ENCODE peak calls at places on chromosomes 16 and 17, in nine cellular contexts. P is keratinocyte; D is CD4-positive, alpha-beta T cell; R is CD8-positive, alpha-beta T cell; U is tibial nerve; J is PC-3; H is nephron progenitor cell; N is GM12878; C is chondrocyte. I is an unnamed sample.

GRCh38 chr17:3589784-3590183 is 19.4 kb downstream of the TRPV1 start:
- DNase-seq in P (no peak), D (no peak), R (no peak), U (no peak), J (no peak), H (no peak), N (no peak), C (no peak), I (no peak)

GRCh38 chr17:32487460-32488176 is 825 bp downstream of the CDK5R1 start:
- DNase-seq in P (no peak), D (no peak), R (no peak), U (no peak), J (no peak), H (peak), N (no peak), C (peak), I (no peak)

GRCh38 chr17:13601776-13602551 is at the start of gene HS3ST3A1:
- DNase-seq in P (no peak), D (no peak), R (no peak), U (no peak), J (peak), H (peak), N (no peak), C (peak), I (no peak)

GRCh38 chr16:82265809-82266208 is 95.8 kb upstream of the MPHOSPH6 start:
- DNase-seq in P (no peak), D (no peak), R (no peak), U (no peak), J (no peak), H (no peak), N (no peak), C (no peak), I (no peak)

GRCh38 chr17:3602499-3602898 is 6.7 kb downstream of the TRPV1 start:
- DNase-seq in P (no peak), D (no peak), R (no peak), U (no peak), J (no peak), H (peak), N (no peak), C (no peak), I (no peak)

GRCh38 chr17:72840019-72840418 is 252.5 kb downstream of the SLC39A11 start:
- DNase-seq in P (no peak), D (no peak), R (no peak), U (no peak), J (no peak), H (no peak), N (no peak), C (no peak), I (no peak)

GRCh38 chr17:7070712-7071111 is 9.3 kb downstream of the CLEC10A start:
- DNase-seq in P (no peak), D (no peak), R (no peak), U (no peak), J (no peak), H (no peak), N (no peak), C (peak), I (no peak)

GRCh38 chr16:86512301-86512859 is 2.1 kb downstream of the FOXF1 start:
- DNase-seq in P (no peak), D (no peak), R (no peak), U (no peak), J (no peak), H (no peak), N (no peak), C (no peak), I (no peak)

GRCh38 chr16:760498-761343 is at the start of gene MSLN:
- DNase-seq in P (no peak), D (no peak), R (peak), U (no peak), J (peak), H (no peak), N (no peak), C (peak), I (no peak)

GRCh38 chr16:16137110-16137509 is 86.2 kb downstream of the ABCC6 start:
- DNase-seq in P (no peak), D (no peak), R (no peak), U (no peak), J (no peak), H (no peak), N (no peak), C (no peak), I (no peak)

GRCh38 chr17:69574257-69575197 is 160.0 kb downstream of the MAP2K6 start:
- DNase-seq in P (no peak), D (no peak), R (no peak), U (no peak), J (peak), H (no peak), N (no peak), C (no peak), I (no peak)

GRCh38 chr17:72463287-72464102 is 342.7 kb downstream of the SOX9 start:
- DNase-seq in P (no peak), D (no peak), R (no peak), U (no peak), J (no peak), H (no peak), N (peak), C (no peak), I (no peak)

GRCh38 chr17:64683791-64684190 is 21.7 kb upstream of the SMURF2 start:
- DNase-seq in P (no peak), D (no peak), R (no peak), U (no peak), J (peak), H (no peak), N (no peak), C (no peak), I (no peak)

GRCh38 chr16:60651351-60651750 is 1384.9 kb downstream of the CDH8 start:
- DNase-seq in P (no peak), D (no peak), R (no peak), U (no peak), J (no peak), H (no peak), N (no peak), C (no peak), I (no peak)

GRCh38 chr17:28493467-28493866 is 12.7 kb upstream of the FOXN1 start:
- DNase-seq in P (no peak), D (no peak), R (no peak), U (no peak), J (no peak), H (peak), N (no peak), C (no peak), I (no peak)

GRCh38 chr17:40073454-40074174 is 10.8 kb downstream of the THRA start:
- DNase-seq in P (no peak), D (no peak), R (no peak), U (no peak), J (no peak), H (no peak), N (no peak), C (no peak), I (no peak)

GRCh38 chr16:31105677-31106213 is 2.4 kb upstream of the BCKDK start:
- DNase-seq in P (no peak), D (peak), R (peak), U (peak), J (peak), H (peak), N (no peak), C (no peak), I (no peak)

GRCh38 chr17:15510361-15510760 is 42.9 kb upstream of the CDRT4 start:
- DNase-seq in P (no peak), D (no peak), R (no peak), U (no peak), J (peak), H (no peak), N (no peak), C (no peak), I (no peak)

GRCh38 chr16:578870-579405 is 9.2 kb downstream of the PIGQ start:
- DNase-seq in P (no peak), D (peak), R (peak), U (peak), J (peak), H (peak), N (no peak), C (no peak), I (peak)

GRCh38 chr17:81910840-81911276 is 341 bp downstream of the PCYT2 start:
- DNase-seq in P (no peak), D (no peak), R (no peak), U (no peak), J (no peak), H (no peak), N (no peak), C (no peak), I (no peak)

GRCh38 chr17:61875285-61875684 is 12.0 kb upstream of the BRIP1 start:
- DNase-seq in P (no peak), D (no peak), R (no peak), U (no peak), J (no peak), H (no peak), N (no peak), C (no peak), I (no peak)

GRCh38 chr17:16888413-16889087 is 83.4 kb downstream of the TNFRSF13B start:
- DNase-seq in P (no peak), D (no peak), R (no peak), U (no peak), J (peak), H (no peak), N (no peak), C (no peak), I (no peak)

GRCh38 chr17:68585643-68586042 is 15.5 kb downstream of the FAM20A start:
- DNase-seq in P (no peak), D (no peak), R (no peak), U (no peak), J (no peak), H (no peak), N (no peak), C (no peak), I (no peak)

GRCh38 chr16:76278086-76278485 is 885 bp downstream of the CNTNAP4 start:
- DNase-seq in P (no peak), D (no peak), R (no peak), U (no peak), J (no peak), H (no peak), N (no peak), C (no peak), I (no peak)

GRCh38 chr17:71975998-71976649 is 144.7 kb upstream of the SOX9 start:
- DNase-seq in P (peak), D (no peak), R (no peak), U (peak), J (peak), H (no peak), N (no peak), C (peak), I (no peak)

GRCh38 chr16:18800674-18801196 is 614 bp downstream of the ARL6IP1 start:
- DNase-seq in P (no peak), D (no peak), R (no peak), U (no peak), J (no peak), H (peak), N (no peak), C (no peak), I (no peak)

GRCh38 chr17:45715787-45716186 is 68.3 kb upstream of the CRHR1 start:
- DNase-seq in P (no peak), D (no peak), R (no peak), U (no peak), J (no peak), H (no peak), N (no peak), C (no peak), I (no peak)

GRCh38 chr16:14061732-14062259 is 9.3 kb upstream of the MRTFB start:
- DNase-seq in P (no peak), D (no peak), R (no peak), U (no peak), J (no peak), H (no peak), N (no peak), C (no peak), I (no peak)

GRCh38 chr16:89658221-89658879 is 714 bp downstream of the SPATA33 start:
- DNase-seq in P (no peak), D (no peak), R (no peak), U (no peak), J (peak), H (peak), N (no peak), C (peak), I (no peak)

GRCh38 chr17:79831367-79832210 is 7.7 kb downstream of the CBX4 start:
- DNase-seq in P (no peak), D (no peak), R (no peak), U (peak), J (no peak), H (peak), N (no peak), C (no peak), I (no peak)

GRCh38 chr17:61467416-61468262 is 15.4 kb downstream of the TBX4 start:
- DNase-seq in P (no peak), D (no peak), R (no peak), U (no peak), J (peak), H (peak), N (no peak), C (peak), I (no peak)

GRCh38 chr16:58509256-58510096 is 5.8 kb upstream of the SETD6 start:
- DNase-seq in P (no peak), D (no peak), R (no peak), U (no peak), J (no peak), H (no peak), N (no peak), C (peak), I (no peak)

DNA sequence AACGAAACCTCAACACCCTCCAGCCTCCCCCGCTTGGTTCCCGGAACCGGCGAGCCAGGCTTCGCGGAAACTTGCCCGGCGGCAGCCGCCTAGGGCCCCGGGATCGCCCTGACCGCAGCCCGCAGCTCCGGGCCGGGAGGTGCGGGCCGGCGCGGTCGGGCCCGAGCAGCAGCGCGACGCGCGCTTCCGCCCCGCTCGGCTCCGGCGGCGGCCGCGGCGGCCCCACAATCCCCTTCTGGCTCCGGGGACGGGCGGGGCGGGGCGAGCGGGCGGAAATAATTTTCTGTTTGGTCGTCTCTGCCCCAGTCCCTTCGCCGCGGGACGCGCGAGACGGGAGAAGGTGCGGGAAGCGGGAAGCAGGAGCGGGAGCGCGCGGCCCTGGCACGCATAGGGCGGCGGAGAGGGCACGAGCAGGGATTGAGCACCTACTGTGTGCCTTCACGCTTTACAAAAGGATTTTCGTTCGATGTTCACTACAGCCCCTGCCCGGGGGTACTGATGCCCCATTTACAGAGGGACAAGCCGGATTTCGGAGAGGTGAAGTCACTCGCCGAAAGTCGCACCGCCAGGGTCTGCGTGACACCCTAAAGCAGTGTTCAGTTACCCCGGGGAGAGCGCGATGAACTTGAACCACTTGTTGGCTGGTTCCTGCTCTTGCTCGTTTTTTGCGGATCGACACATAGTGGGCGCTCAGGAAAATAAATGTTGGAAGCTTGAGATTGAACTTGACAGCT is 2.7 kb upstream of the MLLT6 start:
- DNase-seq in P (no peak), D (peak), R (peak), U (peak), J (peak), H (peak), N (no peak), C (no peak), I (no peak)
- TF ChIP-seq CTCF in P (no peak), D (no peak), R (no peak), U (no peak), J (no peak), H (no peak), N (no peak), C (no peak), I (no peak)

GRCh38 chr17:18378205-18378505 is 577 bp downstream of the EVPLL start:
- DNase-seq in P (no peak), D (no peak), R (no peak), U (no peak), J (no peak), H (no peak), N (no peak), C (no peak), I (no peak)

GRCh38 chr17:18380471-18381157 is 3.0 kb downstream of the EVPLL start:
- DNase-seq in P (no peak), D (no peak), R (no peak), U (no peak), J (no peak), H (no peak), N (no peak), C (no peak), I (no peak)

GRCh38 chr17:18379246-18380146 is 1.9 kb downstream of the EVPLL start:
- DNase-seq in P (no peak), D (no peak), R (no peak), U (no peak), J (peak), H (no peak), N (no peak), C (no peak), I (no peak)

GRCh38 chr17:18374216-18374615 is 3.4 kb upstream of the EVPLL start:
- DNase-seq in P (no peak), D (no peak), R (no peak), U (no peak), J (peak), H (no peak), N (no peak), C (no peak), I (no peak)

DNA sequence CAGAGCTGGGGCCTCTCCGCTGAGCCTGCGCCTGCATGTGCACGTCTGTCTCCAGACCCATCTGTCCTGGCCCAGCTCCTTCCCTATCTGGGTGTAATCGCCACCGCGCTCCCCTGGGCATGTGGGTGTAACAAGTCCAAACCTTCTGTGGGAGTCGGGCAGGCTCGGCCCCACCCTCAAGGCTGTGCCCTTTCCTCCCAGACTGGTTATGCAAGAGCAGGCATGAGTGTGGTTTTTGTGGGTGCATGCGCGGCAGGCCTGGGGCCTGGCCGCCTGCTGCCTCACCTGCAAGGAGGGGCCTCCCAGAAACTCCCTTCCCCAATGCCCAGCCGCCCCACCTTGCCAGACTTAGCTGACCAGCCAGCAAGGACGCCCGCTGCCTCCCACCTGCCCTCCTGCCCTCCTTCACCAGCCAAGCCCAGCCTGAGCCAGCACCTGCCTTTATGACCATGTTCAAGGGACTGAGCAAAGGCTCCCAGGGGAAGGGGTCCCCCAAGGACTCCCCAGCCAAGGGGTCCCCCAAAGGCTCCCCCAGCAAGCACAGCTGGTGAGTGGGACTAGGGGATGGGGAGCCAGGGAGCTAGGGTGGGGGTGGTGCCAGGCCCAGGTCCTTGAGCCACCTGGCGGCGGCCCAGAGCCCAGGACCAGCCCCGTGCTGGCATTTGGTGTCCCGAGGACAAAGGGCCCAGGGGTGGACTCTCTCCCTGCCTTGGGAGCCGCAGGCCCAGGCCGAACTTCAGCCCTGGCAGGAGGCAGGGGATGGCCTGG is at the start of gene EVPLL:
- DNase-seq in P (peak), D (no peak), R (no peak), U (no peak), J (peak), H (no peak), N (no peak), C (no peak), I (peak)
- TF ChIP-seq CTCF in P (no peak), D (no peak), R (no peak), U (no peak), J (no peak), H (no peak), N (no peak), C (no peak), I (no peak)

DNA sequence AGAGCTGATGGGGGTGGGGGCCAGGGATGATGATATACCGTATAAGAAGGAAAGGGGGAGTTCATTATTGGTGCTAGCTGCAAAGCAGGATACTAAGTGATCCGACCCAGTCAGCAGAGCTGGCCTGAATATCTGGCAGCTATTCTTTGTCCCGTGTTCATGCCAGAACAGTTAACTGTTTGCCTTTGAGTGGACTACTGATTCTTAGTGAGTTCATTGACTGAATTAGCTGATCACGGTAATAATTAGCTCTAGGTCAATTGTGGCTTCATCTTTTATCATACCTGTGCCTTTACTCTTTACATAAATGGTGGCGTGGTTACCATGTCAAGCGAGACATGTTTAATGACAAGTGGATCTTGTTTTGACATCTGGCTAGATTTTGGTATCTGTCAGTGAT is 5.3 kb downstream of the KPNB1 start:
- DNase-seq in P (no peak), D (no peak), R (no peak), U (no peak), J (no peak), H (no peak), N (no peak), C (no peak), I (no peak)
- TF ChIP-seq CTCF in P (no peak), D (no peak), R (no peak), U (no peak), J (no peak), H (no peak), N (no peak), C (no peak), I (no peak)

DNA sequence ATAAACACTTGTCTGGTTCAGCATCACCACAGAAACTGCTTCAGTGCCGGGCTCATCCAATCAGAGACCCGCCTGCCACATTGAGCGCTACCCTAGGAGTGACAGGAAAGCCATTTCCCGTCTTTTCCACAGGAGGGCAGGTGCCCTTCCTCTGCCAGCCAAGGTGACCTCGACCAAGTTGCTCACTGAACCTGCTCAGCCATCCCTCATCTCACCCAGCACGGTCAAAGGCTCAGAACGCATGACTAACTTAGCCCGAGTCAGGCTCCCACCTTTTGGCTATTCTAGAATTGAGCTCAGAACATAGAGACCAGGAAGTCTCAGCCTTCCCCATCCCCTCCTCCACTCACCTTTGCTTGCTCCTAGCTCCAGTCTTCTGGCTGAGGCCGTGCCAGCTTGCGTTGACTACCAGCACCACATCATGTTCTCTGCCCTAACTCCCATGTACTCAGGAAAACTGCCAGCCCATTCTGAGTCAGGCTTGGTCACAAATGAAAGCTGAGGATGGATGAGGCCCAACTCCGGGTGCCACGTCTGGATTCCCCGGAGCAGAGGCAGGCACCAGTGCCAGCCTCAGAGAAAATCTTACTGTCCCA is 15.6 kb downstream of the MRPS23 start:
- DNase-seq in P (no peak), D (no peak), R (no peak), U (no peak), J (peak), H (peak), N (no peak), C (no peak), I (no peak)
- TF ChIP-seq CTCF in P (peak), D (no peak), R (no peak), U (no peak), J (peak), H (no peak), N (no peak), C (no peak), I (peak)

GRCh38 chr16:51025588-51026290 is 125.3 kb downstream of the SALL1 start:
- DNase-seq in P (no peak), D (no peak), R (no peak), U (no peak), J (no peak), H (no peak), N (no peak), C (no peak), I (no peak)
- TF ChIP-seq CTCF in P (no peak), D (no peak), R (no peak), U (no peak), J (no peak), H (no peak), N (no peak), C (no peak), I (no peak)

I was measured in D721Med.